ENCODE peak calls at places on chromosomes 3 and 15, in seven cellular contexts. Y is naive thymus-derived CD4-positive, alpha-beta T cell; R is psoas muscle; Z is A549; I is activated naive CD4-positive, alpha-beta T cell treated with Interleukin-2 at 50 U/mL for 16 hours; T is SHP77; G is GM20000. C is an unnamed sample.
A peak's percentile ranks its signal among the peaks of the same experiment; 100 is the strongest.

GRCh38 chr3:78337801-78338211 is 1297.9 kb downstream of the ROBO2 start:
- DNase-seq in G (no peak), Y (no peak), I (no peak), T (no peak), R (no peak), Z (no peak), C (no peak)

GRCh38 chr3:71652786-71653419 is 69.4 kb upstream of the FOXP1 start:
- DNase-seq in Y (no peak), R (no peak), G (peak; percentile 32), Z (peak; percentile 34), T (peak; percentile 61), I (peak; percentile 5), C (peak; percentile 77)

GRCh38 chr3:39808467-39809180 is 785 bp upstream of the MYRIP start:
- DNase-seq in T (no peak), Z (no peak), G (no peak), Y (no peak), R (no peak), I (no peak), C (peak; percentile 36)

GRCh38 chr3:188435266-188435665 is 281.3 kb downstream of the LPP start:
- DNase-seq in R (no peak), Y (no peak), G (no peak), Z (no peak), T (no peak), I (no peak), C (no peak)

GRCh38 chr3:42032693-42033349 is 58.3 kb upstream of the TRAK1 start:
- DNase-seq in G (no peak), T (no peak), Z (no peak), Y (no peak), I (no peak), R (peak; percentile 83), C (peak; percentile 44)

GRCh38 chr3:161422171-161422693 is 50.9 kb upstream of the SPTSSB start:
- DNase-seq in I (no peak), Z (no peak), R (no peak), Y (no peak), T (no peak), G (no peak), C (no peak)

GRCh38 chr3:62084558-62084957 is 288.8 kb downstream of the FEZF2 start:
- DNase-seq in I (no peak), Z (no peak), Y (no peak), R (no peak), G (no peak), T (no peak), C (peak; percentile 7)

GRCh38 chr15:66019377-66019776 is 150.1 kb downstream of the RAB11A start:
- DNase-seq in Z (no peak), I (no peak), R (no peak), Y (no peak), G (no peak), T (no peak), C (no peak)

GRCh38 chr3:2793987-2794386 is 316.2 kb downstream of the IL5RA start:
- DNase-seq in G (no peak), Y (no peak), Z (no peak), I (no peak), T (no peak), R (no peak), C (no peak)

GRCh38 chr3:39541917-39542329 is 74.4 kb downstream of the MOBP start:
- DNase-seq in Z (peak; percentile 12), Y (no peak), R (no peak), I (no peak), T (peak; percentile 20), G (no peak), C (peak; percentile 18)

GRCh38 chr3:118544458-118544857 is 490.2 kb downstream of the IGSF11 start:
- DNase-seq in Y (no peak), G (no peak), R (no peak), Z (no peak), I (no peak), T (no peak), C (peak; percentile 33)

GRCh38 chr3:159748408-159748807 is 240.2 kb upstream of the IL12A start:
- DNase-seq in I (no peak), Z (no peak), T (no peak), G (no peak), Y (no peak), R (no peak), C (no peak)

GRCh38 chr3:130997291-130997690 is 29.3 kb downstream of the ASTE1 start:
- DNase-seq in T (no peak), G (no peak), Z (no peak), I (no peak), R (no peak), Y (no peak), C (no peak)

GRCh38 chr15:63135281-63135680 is 13.6 kb downstream of the LACTB start:
- DNase-seq in T (no peak), I (no peak), Y (no peak), Z (no peak), R (no peak), G (no peak), C (no peak)

GRCh38 chr3:46845860-46846623 is 17.2 kb downstream of the MYL3 start:
- DNase-seq in T (peak; percentile 79), I (peak; percentile 80), Z (no peak), G (peak; percentile 88), Y (peak; percentile 69), R (peak; percentile 84), C (peak; percentile 59)

GRCh38 chr3:4587061-4587837 is 94.1 kb downstream of the ITPR1 start:
- DNase-seq in G (no peak), T (no peak), Y (no peak), Z (no peak), R (no peak), I (peak; percentile 6), C (no peak)